ENCODE peak calls at places on chromosomes 12 and 14, in ten cellular contexts. R is AG10803, F is epithelial cell of esophagus, Z is gastrocnemius medialis, Q is esophagus squamous epithelium, O is brain microvascular endothelial cell, J is GM23338, G is tibial nerve, P is heart right ventricle, I is PC-9. Y is an unnamed sample.

GRCh38 chr12:132021031-132021871 is 71.5 kb downstream of the EP400 start:
- DNase-seq in P (no peak), Q (no peak), G (no peak), F (no peak), J (no peak), I (no peak), Z (no peak), R (no peak), O (no peak), Y (no peak)

GRCh38 chr12:57151741-57152407 is 4.5 kb upstream of the LRP1-AS start:
- DNase-seq in Z (peak), J (no peak), G (peak), O (peak), R (peak), I (no peak), P (peak), Q (no peak), F (peak), Y (no peak)

GRCh38 chr12:98698603-98699463 is 53.7 kb downstream of the APAF1 start:
- DNase-seq in O (peak), P (peak), G (peak), I (peak), R (peak), Q (no peak), Z (peak), F (peak), J (peak), Y (peak)

GRCh38 chr12:78674311-78675085 is 190.1 kb upstream of the SYT1 start:
- DNase-seq in P (no peak), O (peak), J (no peak), Q (no peak), Z (no peak), F (peak), I (no peak), G (no peak), R (peak), Y (no peak)

GRCh38 chr12:114662512-114663177 is 21.3 kb downstream of the TBX3 start:
- DNase-seq in I (peak), Z (peak), R (peak), J (peak), P (peak), F (peak), O (peak), G (peak), Q (no peak), Y (peak)

GRCh38 chr12:77054856-77055255 is 10.5 kb downstream of the E2F7 start:
- DNase-seq in P (no peak), J (no peak), I (no peak), F (no peak), O (no peak), Z (no peak), Q (no peak), R (no peak), G (no peak), Y (no peak)

GRCh38 chr12:105296116-105297095 is 34.1 kb upstream of the C12orf75 start:
- DNase-seq in Z (no peak), F (no peak), P (no peak), O (no peak), Q (no peak), J (no peak), I (no peak), R (peak), G (no peak), Y (no peak)

GRCh38 chr12:6700646-6701051 is at the start of gene PIANP:
- DNase-seq in Z (no peak), O (no peak), I (no peak), G (no peak), Q (no peak), J (peak), P (peak), F (peak), R (peak), Y (no peak)

GRCh38 chr12:100860611-100861010 is 66.0 kb downstream of the ANO4 start:
- DNase-seq in Q (no peak), R (no peak), P (no peak), I (no peak), F (peak), J (no peak), O (no peak), G (no peak), Z (no peak), Y (no peak)

GRCh38 chr12:123034865-123035264 is 54.4 kb downstream of the ARL6IP4 start:
- DNase-seq in Z (no peak), R (peak), F (peak), P (no peak), J (no peak), G (no peak), Q (no peak), O (peak), I (no peak), Y (no peak)
- TF ChIP-seq CTCF in Z (no peak), R (no peak), F (no peak), P (no peak), J (no peak), G (no peak), Q (no peak), O (peak), I (no peak), Y (no peak)

DNA sequence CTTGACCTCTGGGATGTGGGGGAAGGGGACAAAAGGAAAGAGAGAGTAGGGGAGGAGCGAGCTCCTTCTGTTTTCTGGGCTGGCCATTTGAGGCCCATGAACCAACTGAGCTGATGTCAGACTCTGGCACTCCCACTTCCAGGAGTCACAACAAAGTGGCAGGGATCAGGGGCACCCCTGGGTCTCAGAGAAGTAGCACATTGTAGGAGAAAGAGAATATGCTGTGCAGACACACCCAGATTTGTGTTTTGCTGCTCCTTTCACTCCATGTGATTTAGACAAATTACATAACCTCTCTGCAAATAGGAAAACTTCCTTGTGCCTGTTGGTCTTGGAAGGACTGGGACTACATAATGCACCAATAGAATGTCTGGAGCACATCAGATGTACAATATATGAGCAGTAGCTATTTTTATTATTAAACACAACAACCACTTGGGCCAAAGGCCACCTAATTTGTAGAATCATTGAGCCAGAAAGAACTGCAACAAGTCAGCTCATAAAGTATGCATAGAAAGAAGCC is 265.5 kb downstream of the ZFP36L1 start:
- DNase-seq in P (no peak), R (no peak), Z (no peak), I (peak), O (no peak), J (no peak), F (no peak), G (no peak), Q (no peak), Y (no peak)
- H3K4me3 ChIP-seq in P (no peak), R (no peak), Z (no peak), I (no peak), O (no peak), J (no peak), F (no peak), G (no peak), Q (no peak), Y (no peak)

GRCh38 chr14:103127861-103128598 is 4.8 kb downstream of the TNFAIP2 start:
- DNase-seq in Z (no peak), Q (no peak), J (no peak), F (no peak), P (no peak), G (no peak), O (no peak), R (no peak), I (peak), Y (no peak)
- TF ChIP-seq CTCF in Z (no peak), Q (no peak), J (no peak), F (no peak), P (no peak), G (no peak), O (no peak), R (no peak), I (no peak), Y (no peak)

DNA sequence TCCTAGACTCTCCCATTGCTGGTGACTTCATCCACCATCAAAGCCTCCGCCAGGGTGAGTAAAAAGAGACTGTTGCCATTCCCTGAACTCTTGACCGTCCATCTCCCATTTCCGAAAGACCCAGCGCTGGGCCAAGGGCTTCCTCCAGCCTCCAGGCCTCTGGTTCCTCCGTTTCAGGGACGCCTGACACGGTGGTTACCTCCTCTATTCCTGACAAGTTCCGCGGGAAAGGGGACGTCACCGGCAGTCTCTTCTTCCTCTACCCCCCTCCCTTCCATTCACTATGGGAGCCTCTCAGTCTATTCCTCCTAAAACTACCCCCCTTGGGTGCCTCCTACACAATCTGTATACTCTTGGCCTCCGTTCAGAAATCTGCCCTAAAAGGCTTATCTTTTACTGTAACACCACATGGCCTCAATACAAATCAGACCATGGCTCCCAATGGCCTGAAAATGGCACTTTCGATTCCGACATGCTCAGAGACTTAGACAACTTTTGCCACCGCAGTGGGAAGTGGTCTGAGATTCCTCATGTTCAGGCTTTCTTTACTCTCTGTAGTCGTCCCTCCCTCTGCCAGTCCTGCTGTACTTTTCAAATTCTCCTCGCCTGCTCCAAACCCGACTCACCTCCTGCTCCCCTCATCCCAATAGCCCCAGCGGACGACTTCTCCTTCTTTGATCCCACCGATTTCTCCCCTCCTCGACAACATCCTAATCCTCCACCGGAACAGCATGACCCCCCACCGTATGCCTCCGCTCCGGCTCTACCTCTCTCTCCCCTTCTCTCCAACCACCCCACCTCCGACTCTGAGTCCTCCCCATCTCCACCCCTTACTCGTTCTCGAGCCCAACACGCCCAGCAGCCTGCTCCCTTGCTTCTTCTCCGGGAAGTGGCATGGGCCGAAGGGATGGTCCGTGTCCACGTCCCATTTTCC is 70.4 kb downstream of the MOK start:
- DNase-seq in R (no peak), G (no peak), J (no peak), P (no peak), F (no peak), Q (no peak), O (no peak), I (no peak), Z (no peak), Y (no peak)
- H3K4me3 ChIP-seq in R (no peak), G (no peak), J (no peak), P (peak), F (no peak), Q (no peak), O (peak), I (no peak), Z (peak), Y (peak)

GRCh38 chr14:40870252-40870651 is 736.4 kb upstream of the LRFN5 start:
- DNase-seq in I (no peak), J (peak), Z (no peak), G (no peak), F (no peak), Q (no peak), O (no peak), P (no peak), R (no peak), Y (no peak)
- TF ChIP-seq CTCF in I (no peak), J (no peak), Z (no peak), G (no peak), F (no peak), Q (no peak), O (no peak), P (no peak), R (no peak), Y (no peak)

DNA sequence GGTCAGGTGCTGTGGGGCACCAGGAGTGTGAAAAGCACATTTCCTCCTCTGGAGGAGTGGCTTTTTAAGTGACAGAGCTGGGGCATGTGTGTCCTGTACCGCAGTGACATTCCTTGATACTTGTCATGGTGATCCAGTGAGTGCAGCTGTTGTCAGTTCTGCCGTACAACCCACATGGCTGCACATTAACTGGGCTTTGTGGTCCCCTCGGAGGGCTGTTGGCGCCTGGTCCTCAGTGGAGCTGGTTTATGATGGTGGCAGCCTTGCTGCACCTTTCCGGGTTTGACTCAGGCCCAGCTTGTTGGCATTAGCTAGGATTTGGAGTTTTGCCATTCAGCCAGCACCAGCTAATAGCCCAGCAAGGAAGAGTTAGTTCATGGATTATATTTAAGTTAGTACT is 77.0 kb downstream of the SLC25A47 start:
- DNase-seq in Q (no peak), P (no peak), G (no peak), O (no peak), F (peak), Z (no peak), I (no peak), R (no peak), J (no peak), Y (no peak)
- H3K4me3 ChIP-seq in Q (no peak), P (no peak), G (no peak), O (no peak), F (no peak), Z (no peak), I (no peak), R (no peak), J (no peak), Y (no peak)